ENCODE peak calls at places on chromosomes 11 and 22, in nine cellular contexts. Q is fibroblast of the aortic adventitia, M is BJ, F is suprapubic skin, G is left ventricle myocardium inferior, A is AG09319, O is mucosa of descending colon, H is AG10803, E is epithelial cell of esophagus. S is an unnamed sample.
A peak's percentile ranks its signal among the peaks of the same experiment; 100 is the strongest.

GRCh38 chr11:121741954-121742361 is 289.2 kb upstream of the SORL1-AS1 start:
- DNase-seq in F (no peak), O (peak; percentile 48), M (no peak), Q (peak; percentile 100), G (peak; percentile 79), A (no peak), H (peak; percentile 51), E (no peak), S (peak; percentile 42)

GRCh38 chr22:47575291-47575690 is 812.8 kb downstream of the TBC1D22A start:
- DNase-seq in H (no peak), M (no peak), G (no peak), O (no peak), F (peak; percentile 50), E (no peak), Q (no peak), A (no peak), S (no peak)

GRCh38 chr22:30866216-30866615 is 102.4 kb downstream of the MORC2 start:
- DNase-seq in H (no peak), O (no peak), Q (no peak), E (no peak), A (no peak), G (no peak), M (no peak), F (peak; percentile 47), S (no peak)

GRCh38 chr11:6404341-6405038 is 14.2 kb downstream of the SMPD1 start:
- DNase-seq in O (no peak), E (peak; percentile 38), H (peak; percentile 61), M (no peak), G (no peak), Q (no peak), A (no peak), F (no peak), S (no peak)

GRCh38 chr22:31064369-31064768 is 16.7 kb upstream of the SMTN start:
- DNase-seq in F (no peak), O (no peak), H (no peak), A (no peak), M (no peak), E (no peak), Q (no peak), G (no peak), S (no peak)

GRCh38 chr11:46560300-46561025 is 33.4 kb downstream of the AMBRA1 start:
- DNase-seq in G (no peak), O (no peak), H (peak; percentile 31), E (no peak), A (no peak), F (no peak), M (no peak), Q (peak; percentile 59), S (no peak)

GRCh38 chr11:103257360-103257759 is 148.1 kb downstream of the DYNC2H1 start:
- DNase-seq in E (peak; percentile 43), G (no peak), A (no peak), F (no peak), O (no peak), H (peak; percentile 20), M (no peak), Q (peak; percentile 40), S (no peak)

GRCh38 chr11:19890308-19890707 is 177.7 kb downstream of the NAV2 start:
- DNase-seq in G (no peak), A (no peak), E (peak; percentile 27), H (peak; percentile 85), F (no peak), M (peak; percentile 58), O (no peak), Q (peak; percentile 82), S (peak; percentile 81)

DNA sequence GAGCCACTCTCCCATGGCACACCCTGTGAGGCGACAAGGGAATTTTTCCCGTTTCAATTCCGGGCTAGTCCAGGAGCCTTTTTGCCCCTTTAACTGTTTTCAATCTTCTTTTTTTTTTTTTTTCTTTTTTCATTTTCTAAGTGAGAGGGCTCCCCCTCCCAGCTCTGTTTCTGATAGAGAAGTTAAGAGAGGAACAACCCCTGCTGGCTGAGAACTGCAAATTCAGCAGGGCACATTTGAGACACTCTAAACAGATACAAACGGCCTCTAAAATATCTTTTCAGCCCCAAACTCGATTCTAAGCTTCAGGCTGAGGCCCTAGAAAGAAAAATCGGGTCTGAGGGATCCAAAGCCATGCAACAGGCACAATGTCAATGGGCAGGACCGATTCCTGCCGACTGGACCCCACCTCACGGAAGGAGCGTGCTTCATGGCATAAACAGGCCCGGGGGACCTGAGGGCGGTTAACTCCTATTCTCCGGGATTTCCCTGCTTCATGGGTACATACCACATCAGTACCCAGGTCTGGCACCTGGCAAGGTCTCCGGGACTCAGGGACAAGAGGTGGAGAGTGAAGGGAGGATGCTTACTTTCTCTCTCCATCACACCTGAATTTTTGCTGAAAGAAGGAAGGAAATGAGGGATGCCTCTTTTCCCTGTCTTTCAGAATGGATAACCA is 627.5 kb downstream of the BUD13 start:
- DNase-seq in A (no peak), Q (no peak), M (no peak), G (no peak), F (no peak), E (no peak), O (no peak), H (no peak), S (no peak)
- TF ChIP-seq CTCF in A (no peak), Q (no peak), M (no peak), G (no peak), F (no peak), E (no peak), O (no peak), H (no peak), S (no peak)

DNA sequence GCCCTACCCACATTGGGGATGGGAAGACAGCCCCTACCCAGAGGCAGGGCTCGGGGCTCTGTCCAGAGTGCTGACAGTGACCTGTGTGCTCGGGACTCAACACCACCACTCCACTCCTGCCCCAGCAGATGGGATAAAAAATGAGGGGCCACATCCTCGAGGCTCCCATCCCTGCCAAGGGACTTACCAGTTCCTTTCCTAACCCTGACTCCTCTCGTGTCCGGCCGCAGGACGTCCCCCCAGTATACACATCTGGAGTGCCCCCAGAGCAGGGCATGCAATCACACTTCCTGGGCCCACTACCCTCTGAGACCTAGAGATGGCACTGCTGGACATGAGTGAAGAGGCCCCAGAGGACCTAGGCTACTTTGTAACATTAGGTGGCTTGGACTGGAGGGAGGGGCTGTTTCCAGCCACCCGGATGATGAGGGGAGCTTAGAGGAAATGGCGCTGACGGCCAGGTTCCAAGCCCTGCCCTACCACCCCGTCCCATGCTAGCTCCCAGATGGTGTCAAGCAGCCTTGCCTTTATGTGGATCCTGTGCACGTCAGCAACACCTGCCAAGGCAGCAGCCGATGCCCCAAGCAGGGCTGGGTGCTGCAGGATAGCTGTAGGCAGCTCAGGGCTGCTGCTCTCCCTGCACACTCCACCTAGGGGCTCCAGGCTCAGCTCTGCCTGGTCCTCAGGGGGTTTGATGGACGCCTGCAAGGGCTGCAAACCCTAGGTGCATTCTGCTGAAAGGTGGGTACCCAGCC is 86.6 kb downstream of the DGCR2 start:
- DNase-seq in A (no peak), G (no peak), M (no peak), F (peak; percentile 76), Q (no peak), O (no peak), E (no peak), H (no peak), S (no peak)
- TF ChIP-seq CTCF in A (no peak), G (no peak), M (no peak), F (no peak), Q (no peak), O (no peak), E (no peak), H (peak; percentile 13), S (peak; percentile 35)

GRCh38 chr11:69448471-69449284 is 32.8 kb upstream of the LINC01488 start:
- DNase-seq in O (no peak), G (no peak), A (no peak), M (no peak), Q (no peak), F (no peak), E (no peak), H (no peak), S (no peak)

GRCh38 chr11:69450064-69450856 is 31.2 kb upstream of the LINC01488 start:
- DNase-seq in O (no peak), M (no peak), A (no peak), G (peak; percentile 42), Q (no peak), E (no peak), H (no peak), F (no peak), S (no peak)

GRCh38 chr11:69447786-69448185 is 33.7 kb upstream of the LINC01488 start:
- DNase-seq in Q (no peak), G (peak; percentile 8), A (no peak), H (no peak), O (peak; percentile 40), E (peak; percentile 59), F (no peak), M (no peak), S (no peak)

GRCh38 chr11:69450857-69451220 is 30.6 kb upstream of the LINC01488 start:
- DNase-seq in M (no peak), F (no peak), H (no peak), A (no peak), O (no peak), G (no peak), Q (no peak), E (no peak), S (no peak)

DNA sequence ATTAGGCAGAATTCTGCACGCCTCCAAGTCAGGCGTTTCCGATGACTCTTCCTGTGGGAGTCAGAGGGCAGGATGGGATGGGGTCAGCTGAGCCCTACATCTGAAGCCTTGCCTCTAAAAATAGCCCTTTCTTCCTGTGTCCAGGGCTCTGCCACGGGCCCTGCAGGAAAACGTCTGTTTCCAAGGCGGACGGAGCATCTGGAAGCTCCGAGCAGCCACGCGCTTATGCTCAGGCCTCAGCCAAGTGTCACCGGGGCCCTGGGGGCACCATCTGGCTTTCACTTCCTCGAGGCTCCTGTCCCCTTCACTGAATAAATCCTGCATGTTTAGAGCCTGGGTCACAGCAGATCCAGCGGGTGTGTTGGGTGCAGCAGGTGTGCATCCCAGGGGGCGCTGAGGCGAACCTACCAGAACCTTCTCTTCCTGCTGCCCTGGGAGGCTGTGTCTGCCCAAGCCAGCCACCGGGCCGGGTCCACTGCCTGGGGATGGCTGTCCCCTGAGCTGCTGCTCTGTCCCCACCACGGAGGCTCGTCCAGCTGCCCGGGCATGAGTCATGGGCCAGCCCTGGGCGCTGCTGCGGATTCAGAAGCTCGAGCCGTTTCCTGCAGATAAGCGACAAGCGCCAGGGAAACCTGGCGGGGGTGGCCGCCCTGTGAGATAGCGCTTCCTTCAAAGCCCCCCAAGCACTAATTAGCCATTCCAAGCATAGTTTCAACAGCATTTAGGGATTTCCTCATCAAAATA is 32.0 kb upstream of the LINC01488 start:
- DNase-seq in H (peak; percentile 13), G (peak; percentile 79), E (no peak), O (no peak), M (no peak), A (no peak), F (no peak), Q (peak; percentile 15), S (no peak)
- TF ChIP-seq CTCF in H (peak; percentile 4), G (no peak), E (no peak), O (no peak), M (peak; percentile 36), A (no peak), F (no peak), Q (no peak), S (no peak)

DNA sequence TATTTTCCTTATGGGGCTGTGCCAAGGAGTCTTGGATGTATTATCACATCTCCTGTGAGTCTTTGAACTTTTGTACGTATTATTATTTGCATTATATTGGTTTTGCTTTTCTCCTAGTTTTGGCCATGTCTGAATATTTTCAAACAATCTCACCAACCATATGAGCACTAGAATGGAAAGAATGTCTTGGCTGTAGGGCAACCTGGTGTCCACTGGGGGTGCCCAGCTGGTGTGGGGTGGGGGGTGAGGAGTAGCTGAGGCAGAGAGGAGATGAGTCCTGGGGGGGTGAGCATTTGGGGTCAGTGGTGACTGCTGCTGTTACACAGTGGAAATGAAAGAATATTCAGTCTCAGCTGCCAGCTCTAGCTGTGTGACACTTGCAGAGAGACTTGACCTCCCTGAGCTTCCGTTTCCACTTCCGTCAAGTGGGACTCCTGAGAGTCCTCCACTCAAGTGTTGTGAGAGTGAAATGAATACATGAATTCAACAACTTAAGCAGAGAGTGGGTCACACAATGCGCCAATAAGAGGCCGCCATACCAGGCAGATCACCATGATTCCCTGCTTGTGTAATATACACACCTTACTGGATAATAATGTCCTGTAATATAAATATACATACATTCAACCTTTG is 12.7 kb upstream of the PVALB start:
- DNase-seq in H (no peak), G (no peak), A (no peak), F (no peak), M (no peak), E (no peak), O (no peak), Q (no peak), S (no peak)
- TF ChIP-seq CTCF in H (no peak), G (no peak), A (no peak), F (no peak), M (no peak), E (no peak), O (no peak), Q (no peak), S (no peak)